ENCODE peak calls at places on chromosomes 1 and 21, in six cellular contexts. One of them, this sample, is unnamed.

GRCh38 chr21:39668369-39668768 is 55.6 kb downstream of the B3GALT5 start:
- DNase-seq in H1: no peak
- DNase-seq in H9: peak; percentile 18
- DNase-seq in neuronal stem cell: no peak
- DNase-seq in mesendoderm: peak; percentile 67
- DNase-seq in mesenchymal stem cell: no peak
- DNase-seq in this sample: no peak

GRCh38 chr1:248696261-248696660 is 6.3 kb downstream of the OR14I1 start:
- DNase-seq in mesendoderm: no peak
- DNase-seq in mesenchymal stem cell: no peak
- DNase-seq in neuronal stem cell: no peak
- DNase-seq in H1: no peak
- DNase-seq in H9: no peak
- DNase-seq in this sample: no peak

GRCh38 chr1:54355931-54356679 is 50.1 kb downstream of the SSBP3 start:
- DNase-seq in neuronal stem cell: no peak
- DNase-seq in mesendoderm: peak; percentile 92
- DNase-seq in H1: no peak
- DNase-seq in H9: no peak
- DNase-seq in mesenchymal stem cell: no peak
- DNase-seq in this sample: no peak

GRCh38 chr21:37631319-37632117 is 264.9 kb downstream of the DYRK1A start:
- DNase-seq in mesenchymal stem cell: peak; percentile 25
- DNase-seq in H1: peak; percentile 58
- DNase-seq in H9: peak; percentile 63
- DNase-seq in mesendoderm: peak; percentile 66
- DNase-seq in neuronal stem cell: peak; percentile 27
- DNase-seq in this sample: no peak

GRCh38 chr21:31564439-31564838 is 95.1 kb upstream of the SOD1 start:
- DNase-seq in H9: no peak
- DNase-seq in neuronal stem cell: no peak
- DNase-seq in mesenchymal stem cell: no peak
- DNase-seq in H1: no peak
- DNase-seq in mesendoderm: peak; percentile 27
- DNase-seq in this sample: no peak

GRCh38 chr1:30537279-30537678 is 186.1 kb downstream of the MATN1 start:
- DNase-seq in mesenchymal stem cell: no peak
- DNase-seq in mesendoderm: no peak
- DNase-seq in H9: no peak
- DNase-seq in H1: no peak
- DNase-seq in neuronal stem cell: no peak
- DNase-seq in this sample: no peak

GRCh38 chr21:41164981-41165650 is 2.8 kb upstream of the BACE2 start:
- DNase-seq in neuronal stem cell: no peak
- DNase-seq in mesenchymal stem cell: no peak
- DNase-seq in H1: no peak
- DNase-seq in H9: no peak
- DNase-seq in mesendoderm: no peak
- DNase-seq in this sample: peak; percentile 58

GRCh38 chr1:200035397-200035955 is 8.0 kb downstream of the NR5A2 start:
- DNase-seq in mesendoderm: no peak
- DNase-seq in mesenchymal stem cell: peak; percentile 15
- DNase-seq in H9: peak; percentile 30
- DNase-seq in neuronal stem cell: peak; percentile 27
- DNase-seq in H1: peak; percentile 58
- DNase-seq in this sample: no peak

GRCh38 chr1:59971464-59971911 is 44.9 kb upstream of the CYP2J2 start:
- DNase-seq in mesenchymal stem cell: peak; percentile 57
- DNase-seq in H1: peak; percentile 90
- DNase-seq in H9: peak; percentile 82
- DNase-seq in neuronal stem cell: peak; percentile 70
- DNase-seq in mesendoderm: peak; percentile 65
- DNase-seq in this sample: peak; percentile 34

GRCh38 chr1:232140419-232141166 is 489.3 kb downstream of the SIPA1L2 start:
- DNase-seq in H9: peak; percentile 63
- DNase-seq in mesenchymal stem cell: no peak
- DNase-seq in H1: no peak
- DNase-seq in mesendoderm: no peak
- DNase-seq in neuronal stem cell: no peak
- DNase-seq in this sample: no peak

GRCh38 chr21:19913995-19914394 is 1084.2 kb upstream of the NCAM2 start:
- DNase-seq in H9: no peak
- DNase-seq in neuronal stem cell: no peak
- DNase-seq in mesendoderm: no peak
- DNase-seq in H1: no peak
- DNase-seq in mesenchymal stem cell: no peak
- DNase-seq in this sample: no peak

GRCh38 chr1:24018611-24019580 is 38.8 kb upstream of the SRSF10 start:
- DNase-seq in H1: peak; percentile 53
- DNase-seq in H9: peak; percentile 50
- DNase-seq in neuronal stem cell: peak; percentile 21
- DNase-seq in mesendoderm: peak; percentile 85
- DNase-seq in mesenchymal stem cell: peak; percentile 99
- DNase-seq in this sample: peak; percentile 99

GRCh38 chr1:156579472-156579871 is at the start of gene TTC24:
- DNase-seq in mesendoderm: no peak
- DNase-seq in neuronal stem cell: no peak
- DNase-seq in H1: no peak
- DNase-seq in mesenchymal stem cell: no peak
- DNase-seq in H9: no peak
- DNase-seq in this sample: no peak

GRCh38 chr1:234578087-234578486 is 31.9 kb downstream of the IRF2BP2 start:
- DNase-seq in H1: no peak
- DNase-seq in mesenchymal stem cell: no peak
- DNase-seq in mesendoderm: no peak
- DNase-seq in H9: no peak
- DNase-seq in neuronal stem cell: no peak
- DNase-seq in this sample: no peak

GRCh38 chr1:20887269-20887668 is 100.2 kb upstream of the HP1BP3 start:
- DNase-seq in mesendoderm: no peak
- DNase-seq in mesenchymal stem cell: no peak
- DNase-seq in H1: no peak
- DNase-seq in H9: no peak
- DNase-seq in neuronal stem cell: no peak
- DNase-seq in this sample: no peak

GRCh38 chr1:147641695-147642592 is 28.4 kb downstream of the ACP6 start:
- DNase-seq in H1: peak; percentile 66
- DNase-seq in mesenchymal stem cell: peak; percentile 58
- DNase-seq in H9: no peak
- DNase-seq in mesendoderm: peak; percentile 65
- DNase-seq in neuronal stem cell: peak; percentile 43
- DNase-seq in this sample: peak; percentile 42

GRCh38 chr1:211910136-211910884 is 79.7 kb upstream of the LPGAT1 start:
- DNase-seq in mesenchymal stem cell: no peak
- DNase-seq in neuronal stem cell: no peak
- DNase-seq in mesendoderm: no peak
- DNase-seq in H9: no peak
- DNase-seq in H1: no peak
- DNase-seq in this sample: no peak

GRCh38 chr1:225603538-225604354 is 49.2 kb downstream of the ENAH start:
- DNase-seq in H9: no peak
- DNase-seq in mesenchymal stem cell: peak; percentile 84
- DNase-seq in mesendoderm: no peak
- DNase-seq in neuronal stem cell: no peak
- DNase-seq in H1: no peak
- DNase-seq in this sample: peak; percentile 75

GRCh38 chr1:175536921-175537320 is 206.5 kb downstream of the TNR start:
- DNase-seq in H9: no peak
- DNase-seq in mesendoderm: no peak
- DNase-seq in mesenchymal stem cell: peak; percentile 65
- DNase-seq in H1: no peak
- DNase-seq in neuronal stem cell: no peak
- DNase-seq in this sample: no peak

GRCh38 chr1:111202707-111203623 is 2.5 kb upstream of the DENND2D start:
- DNase-seq in neuronal stem cell: no peak
- DNase-seq in mesendoderm: peak; percentile 81
- DNase-seq in mesenchymal stem cell: no peak
- DNase-seq in H9: no peak
- DNase-seq in H1: no peak
- DNase-seq in this sample: no peak

GRCh38 chr1:111199881-111200801 is at the start of gene DENND2D:
- DNase-seq in H1: no peak
- DNase-seq in H9: no peak
- DNase-seq in mesendoderm: no peak
- DNase-seq in mesenchymal stem cell: no peak
- DNase-seq in neuronal stem cell: no peak
- DNase-seq in this sample: no peak

GRCh38 chr1:111202366-111202706 is 1.9 kb upstream of the DENND2D start:
- DNase-seq in H9: no peak
- DNase-seq in mesenchymal stem cell: no peak
- DNase-seq in mesendoderm: no peak
- DNase-seq in neuronal stem cell: no peak
- DNase-seq in H1: no peak
- DNase-seq in this sample: no peak

GRCh38 chr1:111200802-111201161 is 336 bp upstream of the DENND2D start:
- DNase-seq in neuronal stem cell: no peak
- DNase-seq in H9: no peak
- DNase-seq in mesendoderm: no peak
- DNase-seq in H1: no peak
- DNase-seq in mesenchymal stem cell: no peak
- DNase-seq in this sample: no peak

GRCh38 chr1:111201275-111202090 is 1.0 kb upstream of the DENND2D start:
- DNase-seq in mesenchymal stem cell: no peak
- DNase-seq in mesendoderm: no peak
- DNase-seq in neuronal stem cell: no peak
- DNase-seq in H9: no peak
- DNase-seq in H1: no peak
- DNase-seq in this sample: no peak
- H3K4ac ChIP-seq in mesenchymal stem cell: no peak overlapping the region
- H3K4ac ChIP-seq in mesendoderm: no peak overlapping the region
- H3K4ac ChIP-seq in neuronal stem cell: no peak overlapping the region
- H3K4ac ChIP-seq in H9: no peak overlapping the region
- H3K4ac ChIP-seq in H1: no peak overlapping the region
- H3K4ac ChIP-seq in this sample: no peak overlapping the region

DNA sequence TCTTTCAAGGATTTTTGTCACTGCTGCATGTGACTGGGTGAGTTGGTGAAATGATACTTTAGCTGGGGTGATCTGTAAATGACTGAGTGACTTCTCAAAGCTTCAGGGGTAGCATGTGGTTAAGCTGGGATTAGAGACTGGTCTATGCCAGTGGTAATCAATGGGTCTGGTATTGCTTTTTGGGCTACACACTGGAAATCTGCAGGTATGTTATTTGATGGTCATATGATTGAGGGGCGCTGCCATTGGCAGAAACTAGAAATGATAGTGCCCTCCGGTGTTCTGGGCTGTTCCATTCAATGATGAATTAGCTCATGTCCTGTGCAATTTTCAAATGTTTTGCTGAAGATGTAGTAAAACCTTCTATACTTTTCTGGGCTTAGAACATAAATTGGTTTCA is 39.7 kb upstream of the DNAJC6 start:
- DNase-seq in H9: no peak
- DNase-seq in H1: no peak
- DNase-seq in neuronal stem cell: no peak
- DNase-seq in mesendoderm: no peak
- DNase-seq in mesenchymal stem cell: no peak
- DNase-seq in this sample: no peak
- H3K4ac ChIP-seq in H9: no peak overlapping the region
- H3K4ac ChIP-seq in H1: no peak overlapping the region
- H3K4ac ChIP-seq in neuronal stem cell: no peak overlapping the region
- H3K4ac ChIP-seq in mesendoderm: no peak overlapping the region
- H3K4ac ChIP-seq in mesenchymal stem cell: no peak overlapping the region
- H3K4ac ChIP-seq in this sample: no peak overlapping the region

GRCh38 chr1:75630004-75630403 is 19.1 kb upstream of the SLC44A5 start:
- DNase-seq in H9: peak; percentile 47
- DNase-seq in mesendoderm: peak; percentile 87
- DNase-seq in neuronal stem cell: peak; percentile 26
- DNase-seq in mesenchymal stem cell: no peak
- DNase-seq in H1: peak; percentile 55
- DNase-seq in this sample: no peak
- H3K4ac ChIP-seq in H9: no peak overlapping the region
- H3K4ac ChIP-seq in mesendoderm: no peak overlapping the region
- H3K4ac ChIP-seq in neuronal stem cell: no peak overlapping the region
- H3K4ac ChIP-seq in mesenchymal stem cell: no peak overlapping the region
- H3K4ac ChIP-seq in H1: no peak overlapping the region
- H3K4ac ChIP-seq in this sample: no peak overlapping the region

GRCh38 chr1:214514032-214514818 is 37.2 kb downstream of the PTPN14 start:
- DNase-seq in H1: no peak
- DNase-seq in H9: no peak
- DNase-seq in mesendoderm: peak; percentile 86
- DNase-seq in mesenchymal stem cell: peak; percentile 75
- DNase-seq in neuronal stem cell: no peak
- DNase-seq in this sample: peak; percentile 80
- H3K4ac ChIP-seq in H1: no peak overlapping the region
- H3K4ac ChIP-seq in H9: no peak overlapping the region
- H3K4ac ChIP-seq in mesendoderm: peak overlapping the region; percentile 37
- H3K4ac ChIP-seq in mesenchymal stem cell: no peak overlapping the region
- H3K4ac ChIP-seq in neuronal stem cell: no peak overlapping the region
- H3K4ac ChIP-seq in this sample: no peak overlapping the region

DNA sequence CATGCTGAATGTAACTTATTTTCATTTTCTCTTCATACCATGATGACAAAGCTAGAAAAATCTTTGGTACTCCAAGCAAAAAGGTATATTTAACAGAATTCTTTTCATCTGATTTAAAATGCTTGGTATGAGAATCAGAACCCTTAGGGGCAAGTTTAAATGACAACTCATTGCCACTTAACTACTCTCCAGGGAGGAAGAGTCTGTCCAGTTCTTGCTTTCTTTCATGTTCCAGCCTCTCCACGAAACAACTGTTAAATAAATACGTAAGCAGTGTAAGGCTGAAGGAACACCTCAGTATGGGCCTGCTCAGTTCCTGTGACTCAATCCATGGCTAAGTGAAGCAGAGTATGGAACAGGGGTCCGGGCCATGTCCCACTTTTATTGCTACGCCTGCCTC is 1.6 kb downstream of the LCE2A start:
- DNase-seq in H9: no peak
- DNase-seq in H1: no peak
- DNase-seq in neuronal stem cell: no peak
- DNase-seq in mesenchymal stem cell: no peak
- DNase-seq in mesendoderm: no peak
- DNase-seq in this sample: no peak
- H3K4ac ChIP-seq in H9: no peak overlapping the region
- H3K4ac ChIP-seq in H1: no peak overlapping the region
- H3K4ac ChIP-seq in neuronal stem cell: no peak overlapping the region
- H3K4ac ChIP-seq in mesenchymal stem cell: no peak overlapping the region
- H3K4ac ChIP-seq in mesendoderm: no peak overlapping the region
- H3K4ac ChIP-seq in this sample: no peak overlapping the region

This sample was measured in IMR-90.